ENCODE peak calls at places on chromosomes 6 and 20, in five cellular contexts. C is GM12864, U is astrocyte of the spinal cord, L is Right ventricle myocardium inferior, R is fibroblast of mammary gland. Y is an unnamed sample.

GRCh38 chr6:113732384-113732966 is 124.7 kb upstream of the MARCKS start:
- DNase-seq in C (no peak), U (peak), L (no peak), R (peak), Y (no peak)

GRCh38 chr6:151379933-151380847 is 11.2 kb downstream of the ZBTB2 start:
- DNase-seq in C (no peak), U (no peak), L (no peak), R (no peak), Y (no peak)

GRCh38 chr20:23116301-23117089 is 30.4 kb upstream of the CD93 start:
- DNase-seq in C (no peak), U (no peak), L (no peak), R (peak), Y (no peak)

GRCh38 chr20:6731951-6732580 is 35.4 kb upstream of the BMP2 start:
- DNase-seq in C (no peak), U (no peak), L (peak), R (no peak), Y (no peak)

GRCh38 chr6:84635081-84635745 is 129.2 kb downstream of the TBX18 start:
- DNase-seq in C (no peak), U (peak), L (no peak), R (no peak), Y (no peak)

GRCh38 chr6:150734235-150734634 is 131.3 kb upstream of the MTHFD1L start:
- DNase-seq in C (no peak), U (no peak), L (no peak), R (no peak), Y (no peak)

GRCh38 chr20:37408202-37408929 is 62.4 kb downstream of the SRC start:
- DNase-seq in C (no peak), U (no peak), L (peak), R (no peak), Y (no peak)

GRCh38 chr20:58023781-58024180 is 204.7 kb downstream of the ANKRD60 start:
- DNase-seq in C (no peak), U (no peak), L (no peak), R (no peak), Y (no peak)

GRCh38 chr6:153013438-153013837 is 10.9 kb upstream of the MTRF1L start:
- DNase-seq in C (no peak), U (peak), L (no peak), R (no peak), Y (no peak)

GRCh38 chr6:72836971-72837370 is 215.1 kb downstream of the KCNQ5 start:
- DNase-seq in C (no peak), U (no peak), L (no peak), R (no peak), Y (no peak)

GRCh38 chr20:12975833-12976608 is 32.8 kb upstream of the SPTLC3 start:
- DNase-seq in C (no peak), U (no peak), L (no peak), R (no peak), Y (no peak)

GRCh38 chr20:32366380-32366779 is 8.2 kb downstream of the ASXL1 start:
- DNase-seq in C (no peak), U (no peak), L (no peak), R (no peak), Y (no peak)

GRCh38 chr6:40440083-40440482 is 147.1 kb downstream of the LRFN2 start:
- DNase-seq in C (no peak), U (no peak), L (no peak), R (peak), Y (no peak)

GRCh38 chr6:20802596-20802995 is 268.3 kb downstream of the CDKAL1 start:
- DNase-seq in C (no peak), U (no peak), L (no peak), R (no peak), Y (no peak)

GRCh38 chr6:4017847-4018193 is 61.1 kb downstream of the FAM217A start:
- DNase-seq in C (no peak), U (peak), L (no peak), R (peak), Y (no peak)

GRCh38 chr20:50862546-50862945 is 67.7 kb downstream of the BCAS4 start:
- DNase-seq in C (no peak), U (no peak), L (peak), R (no peak), Y (no peak)

GRCh38 chr6:76631641-76632040 is 559.2 kb upstream of the IMPG1 start:
- DNase-seq in C (no peak), U (no peak), L (no peak), R (no peak), Y (no peak)

GRCh38 chr6:36335465-36336209 is 1.1 kb downstream of the BNIP5 start:
- DNase-seq in C (no peak), U (no peak), L (no peak), R (no peak), Y (peak)

GRCh38 chr6:165110871-165111270 is 198.5 kb downstream of the C6orf118 start:
- DNase-seq in C (no peak), U (no peak), L (no peak), R (no peak), Y (no peak)

GRCh38 chr6:52155791-52156576 is 30.2 kb upstream of the IL17A start:
- DNase-seq in C (peak), U (peak), L (no peak), R (no peak), Y (no peak)

GRCh38 chr20:46139908-46140482 is 21.9 kb downstream of the CD40 start:
- DNase-seq in C (no peak), U (no peak), L (no peak), R (no peak), Y (no peak)

GRCh38 chr20:37872161-37872560 is 30.8 kb upstream of the VSTM2L start:
- DNase-seq in C (no peak), U (no peak), L (no peak), R (no peak), Y (no peak)

GRCh38 chr6:159754959-159755914 is 6.6 kb upstream of the ACAT2 start:
- DNase-seq in C (no peak), U (no peak), L (no peak), R (peak), Y (no peak)

GRCh38 chr6:31578461-31579118 is 3.2 kb downstream of the TNF start:
- DNase-seq in C (no peak), U (no peak), L (no peak), R (no peak), Y (no peak)

GRCh38 chr6:335572-335971 is 43.3 kb downstream of the DUSP22 start:
- DNase-seq in C (no peak), U (peak), L (peak), R (no peak), Y (no peak)

GRCh38 chr6:27188206-27188884 is 59.2 kb upstream of the PRSS16 start:
- DNase-seq in C (peak), U (peak), L (no peak), R (peak), Y (peak)

GRCh38 chr6:94893327-94893726 is 684.0 kb upstream of the MANEA start:
- DNase-seq in C (no peak), U (no peak), L (no peak), R (no peak), Y (no peak)

GRCh38 chr20:17109307-17109706 is 117.5 kb upstream of the PCSK2 start:
- DNase-seq in C (no peak), U (no peak), L (no peak), R (no peak), Y (no peak)

GRCh38 chr6:3795836-3796395 is 44.4 kb upstream of the PXDC1 start:
- DNase-seq in C (no peak), U (no peak), L (no peak), R (no peak), Y (no peak)

GRCh38 chr6:167973092-167973880 is 24.2 kb upstream of the KIF25 start:
- DNase-seq in C (no peak), U (no peak), L (no peak), R (no peak), Y (no peak)

GRCh38 chr6:132934496-132934895 is 120.1 kb downstream of the RPS12 start:
- DNase-seq in C (no peak), U (peak), L (no peak), R (peak), Y (no peak)

GRCh38 chr6:57216235-57217101 is 5.6 kb downstream of the RAB23 start:
- DNase-seq in C (no peak), U (peak), L (no peak), R (peak), Y (no peak)

GRCh38 chr6:9484091-9484490 is 930.8 kb downstream of the TFAP2A start:
- DNase-seq in C (no peak), U (no peak), L (no peak), R (peak), Y (no peak)

GRCh38 chr20:16539280-16539679 is 34.0 kb downstream of the KIF16B start:
- DNase-seq in C (no peak), U (no peak), L (no peak), R (peak), Y (peak)

GRCh38 chr20:33482581-33482980 is 7.3 kb upstream of the CBFA2T2 start:
- DNase-seq in C (no peak), U (no peak), L (no peak), R (no peak), Y (no peak)